ENCODE peak calls at places on chromosomes 11 and 22, in four cellular contexts. One of them, this sample, is unnamed. For H3K4me1, the result is how much of the 10 kb centered on the place peaks cover.

GRCh38 chr11:35651263-35651662 is 11.3 kb upstream of the TRIM44 start:
- DNase-seq in SK-N-SH: no peak
- DNase-seq in GM12878: no peak
- DNase-seq in K562: no peak
- DNase-seq in this sample: no peak

GRCh38 chr11:2459016-2459725 is 14.4 kb downstream of the KCNQ1 start:
- DNase-seq in K562: no peak
- DNase-seq in GM12878: no peak
- DNase-seq in SK-N-SH: peak
- DNase-seq in this sample: no peak

GRCh38 chr22:37354271-37355069 is 72.2 kb downstream of the CYTH4 start:
- DNase-seq in SK-N-SH: no peak
- DNase-seq in GM12878: no peak
- DNase-seq in K562: no peak
- DNase-seq in this sample: no peak

GRCh38 chr22:28542980-28543621 is 136.5 kb downstream of the TTC28 start:
- DNase-seq in SK-N-SH: no peak
- DNase-seq in K562: no peak
- DNase-seq in GM12878: no peak
- DNase-seq in this sample: no peak

GRCh38 chr11:30710216-30710615 is 124.1 kb upstream of the MPPED2 start:
- DNase-seq in GM12878: no peak
- DNase-seq in K562: no peak
- DNase-seq in SK-N-SH: no peak
- DNase-seq in this sample: no peak

GRCh38 chr11:108302121-108302785 is 79.4 kb downstream of the ATM start:
- DNase-seq in K562: no peak
- DNase-seq in GM12878: no peak
- DNase-seq in SK-N-SH: no peak
- DNase-seq in this sample: no peak

GRCh38 chr11:125390949-125391348 is 105.1 kb downstream of the FEZ1 start:
- DNase-seq in K562: no peak
- DNase-seq in GM12878: no peak
- DNase-seq in SK-N-SH: peak
- DNase-seq in this sample: no peak

GRCh38 chr11:96894587-96894986 is 504.8 kb downstream of the JRKL start:
- DNase-seq in SK-N-SH: no peak
- DNase-seq in K562: no peak
- DNase-seq in GM12878: no peak
- DNase-seq in this sample: no peak

GRCh38 chr22:46013460-46014416 is 36.8 kb upstream of the WNT7B start:
- DNase-seq in K562: peak
- DNase-seq in SK-N-SH: peak
- DNase-seq in GM12878: no peak
- DNase-seq in this sample: peak

GRCh38 chr11:130813196-130813595 is 103.1 kb downstream of the SNX19 start:
- DNase-seq in K562: no peak
- DNase-seq in GM12878: no peak
- DNase-seq in SK-N-SH: no peak
- DNase-seq in this sample: no peak

GRCh38 chr22:38957046-38957770 is at the start of gene APOBEC3A:
- DNase-seq in K562: no peak
- DNase-seq in SK-N-SH: no peak
- DNase-seq in GM12878: no peak
- DNase-seq in this sample: no peak

GRCh38 chr11:6413791-6414231 is 5.1 kb downstream of the APBB1 start:
- DNase-seq in SK-N-SH: no peak
- DNase-seq in GM12878: no peak
- DNase-seq in K562: no peak
- DNase-seq in this sample: no peak

GRCh38 chr11:46296520-46297448 is 19.3 kb downstream of the CREB3L1 start:
- DNase-seq in SK-N-SH: peak
- DNase-seq in GM12878: no peak
- DNase-seq in K562: peak
- DNase-seq in this sample: peak

GRCh38 chr11:13924801-13925327 is 37.7 kb upstream of the SPON1 start:
- DNase-seq in K562: no peak
- DNase-seq in SK-N-SH: no peak
- DNase-seq in GM12878: no peak
- DNase-seq in this sample: no peak

GRCh38 chr11:8290122-8290810 is 26.6 kb upstream of the LMO1 start:
- DNase-seq in K562: no peak
- DNase-seq in SK-N-SH: peak
- DNase-seq in GM12878: no peak
- DNase-seq in this sample: no peak

GRCh38 chr11:68141247-68142027 is 20.2 kb upstream of the CHKA start:
- DNase-seq in GM12878: no peak
- DNase-seq in K562: no peak
- DNase-seq in SK-N-SH: no peak
- DNase-seq in this sample: no peak

GRCh38 chr11:19200410-19201201 is 1.2 kb downstream of the CSRP3 start:
- DNase-seq in K562: no peak
- DNase-seq in SK-N-SH: no peak
- DNase-seq in GM12878: no peak
- DNase-seq in this sample: no peak

GRCh38 chr22:41048791-41049717 is 43.3 kb upstream of the EP300 start:
- DNase-seq in SK-N-SH: peak
- DNase-seq in GM12878: no peak
- DNase-seq in K562: peak
- DNase-seq in this sample: peak

GRCh38 chr22:29702025-29702930 is 17.5 kb upstream of the CABP7 start:
- DNase-seq in K562: no peak
- DNase-seq in SK-N-SH: peak
- DNase-seq in GM12878: no peak
- DNase-seq in this sample: no peak

GRCh38 chr11:88332851-88333250 is 4.7 kb downstream of the CTSC start:
- DNase-seq in GM12878: no peak
- DNase-seq in SK-N-SH: no peak
- DNase-seq in K562: no peak
- DNase-seq in this sample: no peak

GRCh38 chr11:78350101-78350645 is 67.4 kb downstream of the GAB2 start:
- DNase-seq in K562: peak
- DNase-seq in GM12878: peak
- DNase-seq in SK-N-SH: no peak
- DNase-seq in this sample: no peak

GRCh38 chr11:29786092-29786491 is 230.7 kb downstream of the KCNA4 start:
- DNase-seq in SK-N-SH: no peak
- DNase-seq in GM12878: no peak
- DNase-seq in K562: no peak
- DNase-seq in this sample: no peak

GRCh38 chr11:128328955-128329551 is 258.3 kb downstream of the ETS1 start:
- DNase-seq in SK-N-SH: no peak
- DNase-seq in K562: no peak
- DNase-seq in GM12878: no peak
- DNase-seq in this sample: no peak

GRCh38 chr11:122246885-122247284 is 130.9 kb upstream of the BLID start:
- DNase-seq in K562: no peak
- DNase-seq in SK-N-SH: no peak
- DNase-seq in GM12878: no peak
- DNase-seq in this sample: no peak

GRCh38 chr22:27616033-27616432 is 185.5 kb downstream of the MN1 start:
- DNase-seq in K562: no peak
- DNase-seq in SK-N-SH: no peak
- DNase-seq in GM12878: no peak
- DNase-seq in this sample: no peak

GRCh38 chr22:17705565-17706450 is 67.3 kb downstream of the BCL2L13 start:
- DNase-seq in SK-N-SH: no peak
- DNase-seq in GM12878: no peak
- DNase-seq in K562: no peak
- DNase-seq in this sample: no peak

GRCh38 chr11:120566176-120566575 is 54.6 kb downstream of the GRIK4 start:
- DNase-seq in SK-N-SH: no peak
- DNase-seq in K562: no peak
- DNase-seq in GM12878: no peak
- DNase-seq in this sample: no peak

GRCh38 chr11:31646206-31646605 is 136.6 kb downstream of the ELP4 start:
- DNase-seq in SK-N-SH: no peak
- DNase-seq in GM12878: no peak
- DNase-seq in K562: no peak
- DNase-seq in this sample: no peak

GRCh38 chr11:1888347-1888753 is 3.3 kb downstream of the PRR33 start:
- DNase-seq in GM12878: no peak
- DNase-seq in SK-N-SH: peak
- DNase-seq in K562: no peak
- DNase-seq in this sample: no peak

GRCh38 chr22:50304528-50305392 is 2.7 kb downstream of the PLXNB2 start:
- DNase-seq in SK-N-SH: no peak
- DNase-seq in GM12878: no peak
- DNase-seq in K562: peak
- DNase-seq in this sample: no peak

GRCh38 chr11:75328426-75329277 is 22.8 kb downstream of the ARRB1 start:
- DNase-seq in GM12878: peak
- DNase-seq in SK-N-SH: peak
- DNase-seq in K562: peak
- DNase-seq in this sample: peak

GRCh38 chr11:110287537-110287936 is 8.9 kb downstream of the RDX start:
- DNase-seq in GM12878: no peak
- DNase-seq in SK-N-SH: no peak
- DNase-seq in K562: no peak
- DNase-seq in this sample: no peak

GRCh38 chr11:100687032-100687629 is at the start of gene ARHGAP42:
- DNase-seq in SK-N-SH: peak
- DNase-seq in K562: peak
- DNase-seq in GM12878: no peak
- DNase-seq in this sample: peak

GRCh38 chr22:19464546-19464945 is 14.4 kb downstream of the UFD1 start:
- DNase-seq in SK-N-SH: no peak
- DNase-seq in K562: no peak
- DNase-seq in GM12878: no peak
- DNase-seq in this sample: no peak

DNA sequence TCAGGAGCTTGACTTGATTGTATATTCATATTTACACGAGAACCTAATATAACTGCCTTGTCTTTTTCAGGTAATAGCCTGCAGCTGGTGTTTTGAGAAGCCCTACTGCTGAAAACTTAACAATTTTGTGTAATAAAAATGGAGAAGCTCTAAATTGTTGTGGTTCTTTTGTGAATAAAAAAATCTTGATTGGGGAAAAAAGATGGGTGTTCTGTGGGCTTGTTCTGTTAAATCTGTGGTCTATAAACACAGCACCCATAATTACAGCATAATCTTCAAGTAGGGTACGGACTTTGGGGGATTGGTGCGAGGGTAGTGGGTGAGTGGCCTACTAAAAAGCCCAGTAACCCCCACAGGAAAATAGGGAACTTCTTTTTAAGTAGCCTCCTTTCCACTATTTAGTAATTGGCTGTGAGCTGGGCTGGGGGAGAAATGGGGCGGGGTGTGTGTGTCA is 7.5 kb downstream of the MALAT1 start:
- DNase-seq in K562: no peak
- DNase-seq in SK-N-SH: no peak
- DNase-seq in GM12878: no peak
- DNase-seq in this sample: no peak
- H3K4me1 ChIP-seq in K562: under half
- H3K4me1 ChIP-seq in SK-N-SH: under half
- H3K4me1 ChIP-seq in GM12878: under half
- H3K4me1 ChIP-seq in this sample: under half

GRCh38 chr11:132106336-132106982 is 736.0 kb downstream of the NTM start:
- DNase-seq in GM12878: no peak
- DNase-seq in K562: no peak
- DNase-seq in SK-N-SH: no peak
- DNase-seq in this sample: no peak
- TF ChIP-seq YY1 in GM12878: no peak
- TF ChIP-seq YY1 in K562: no peak
- TF ChIP-seq YY1 in SK-N-SH: no peak
- TF ChIP-seq YY1 in this sample: no peak

GRCh38 chr11:70785372-70785771 is 387.0 kb downstream of the CTTN start:
- DNase-seq in GM12878: no peak
- DNase-seq in SK-N-SH: no peak
- DNase-seq in K562: no peak
- DNase-seq in this sample: no peak

GRCh38 chr11:70783821-70784220 is 385.5 kb downstream of the CTTN start:
- DNase-seq in K562: no peak
- DNase-seq in GM12878: no peak
- DNase-seq in SK-N-SH: no peak
- DNase-seq in this sample: no peak

GRCh38 chr11:70782401-70782913 is 384.1 kb downstream of the CTTN start:
- DNase-seq in SK-N-SH: no peak
- DNase-seq in GM12878: no peak
- DNase-seq in K562: no peak
- DNase-seq in this sample: no peak

GRCh38 chr11:70786021-70786665 is 387.8 kb downstream of the CTTN start:
- DNase-seq in K562: no peak
- DNase-seq in SK-N-SH: no peak
- DNase-seq in GM12878: no peak
- DNase-seq in this sample: no peak

GRCh38 chr11:70783356-70783755 is 385.0 kb downstream of the CTTN start:
- DNase-seq in GM12878: no peak
- DNase-seq in K562: no peak
- DNase-seq in SK-N-SH: peak
- DNase-seq in this sample: no peak
- H3K4me1 ChIP-seq in GM12878: under half
- H3K4me1 ChIP-seq in K562: under half
- H3K4me1 ChIP-seq in SK-N-SH: under half
- H3K4me1 ChIP-seq in this sample: under half

DNA sequence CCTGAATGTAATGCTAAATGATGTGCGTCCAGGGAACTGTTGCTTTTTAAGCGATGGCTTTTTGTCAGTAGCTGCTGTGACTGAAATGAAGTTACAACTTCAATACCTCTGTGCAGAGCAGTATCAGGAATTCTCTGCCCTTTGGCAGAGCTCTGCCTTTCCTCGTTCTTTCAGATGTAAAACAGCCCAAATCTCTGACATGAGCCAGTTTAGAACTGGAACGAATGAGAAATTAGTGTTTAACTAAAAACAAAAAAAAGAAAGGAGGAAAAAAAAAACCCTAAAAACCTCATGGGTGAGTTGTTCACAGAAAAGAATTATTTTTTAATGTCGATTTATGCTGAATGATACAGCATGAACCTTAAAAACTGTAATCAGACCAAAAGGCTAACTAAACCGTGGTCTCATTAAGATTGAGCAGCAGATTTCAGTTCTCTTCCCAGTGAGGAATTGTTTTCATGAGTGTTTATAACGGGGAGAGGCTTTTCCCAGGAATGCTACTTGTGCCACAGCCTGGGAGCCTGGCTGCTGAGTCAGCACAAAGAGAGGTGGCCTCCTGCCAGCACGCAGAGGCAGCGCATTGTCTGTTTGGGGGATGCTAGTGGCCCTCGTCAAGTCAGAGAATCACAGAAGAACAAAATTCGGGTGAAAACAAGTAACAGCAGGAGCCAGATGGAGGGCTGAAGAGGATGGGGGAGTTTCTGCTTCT is 146.2 kb upstream of the RASSF10 start:
- DNase-seq in SK-N-SH: peak
- DNase-seq in K562: peak
- DNase-seq in GM12878: no peak
- DNase-seq in this sample: peak
- TF ChIP-seq YY1 in SK-N-SH: no peak
- TF ChIP-seq YY1 in K562: no peak
- TF ChIP-seq YY1 in GM12878: no peak
- TF ChIP-seq YY1 in this sample: no peak

This sample was measured in NT2/D1.